ENCODE peak calls at places on chromosomes 3 and 15, in seven cellular contexts. J, W, X, Q, C, Z and V are unnamed samples.

GRCh38 chr3:106819445-106819844 is 557.8 kb upstream of the CCDC54 start:
- DNase-seq in Z (no peak), Q (no peak), W (no peak), C (no peak), X (no peak), J (no peak), V (no peak)

GRCh38 chr3:172644258-172644657 is 66.6 kb downstream of the NCEH1 start:
- DNase-seq in X (no peak), C (no peak), Q (no peak), J (no peak), Z (no peak), W (no peak), V (no peak)

GRCh38 chr15:70036585-70037343 is 61.0 kb downstream of the TLE3 start:
- DNase-seq in C (no peak), Q (no peak), X (peak), Z (no peak), J (no peak), W (no peak), V (no peak)

GRCh38 chr3:160168290-160168689 is 56.9 kb upstream of the C3orf80 start:
- DNase-seq in Z (no peak), Q (no peak), W (no peak), J (no peak), C (no peak), X (no peak), V (no peak)

GRCh38 chr3:137768361-137769320 is 4.5 kb downstream of the SOX14 start:
- DNase-seq in Q (no peak), J (no peak), C (no peak), W (no peak), Z (no peak), X (no peak), V (no peak)

GRCh38 chr3:30694668-30695067 is 88.3 kb downstream of the TGFBR2 start:
- DNase-seq in X (no peak), W (no peak), J (no peak), C (no peak), Q (no peak), Z (no peak), V (no peak)

GRCh38 chr15:99052205-99052604 is 44.6 kb upstream of the PGPEP1L start:
- DNase-seq in X (no peak), Q (no peak), C (no peak), W (no peak), Z (no peak), J (no peak), V (no peak)

GRCh38 chr15:35622641-35623340 is 76.8 kb upstream of the DPH6 start:
- DNase-seq in J (no peak), X (no peak), Q (no peak), C (no peak), Z (no peak), W (no peak), V (no peak)

GRCh38 chr3:18900994-18901393 is 247.3 kb upstream of the KCNH8 start:
- DNase-seq in Z (peak), W (no peak), X (no peak), Q (no peak), C (no peak), J (no peak), V (no peak)

GRCh38 chr3:138297059-138297607 is 32.5 kb downstream of the NME9 start:
- DNase-seq in C (no peak), J (no peak), Z (no peak), Q (no peak), W (no peak), X (no peak), V (no peak)

GRCh38 chr15:72902245-72902928 is 118.8 kb upstream of the ADPGK start:
- DNase-seq in C (no peak), Z (peak), Q (peak), J (peak), W (no peak), X (peak), V (peak)

GRCh38 chr15:59140422-59141226 is 35.7 kb downstream of the CCNB2 start:
- DNase-seq in Q (no peak), W (no peak), C (no peak), X (peak), Z (no peak), J (peak), V (no peak)

GRCh38 chr3:150917941-150918340 is 12.7 kb upstream of the MINDY4B start:
- DNase-seq in Q (no peak), X (no peak), W (no peak), C (no peak), Z (no peak), J (no peak), V (no peak)

GRCh38 chr3:197186887-197187588 is 111.4 kb downstream of the DLG1 start:
- DNase-seq in X (no peak), J (peak), C (peak), W (no peak), Q (no peak), Z (no peak), V (no peak)

GRCh38 chr15:63501256-63502089 is 2.9 kb upstream of the USP3 start:
- DNase-seq in C (peak), Q (peak), W (peak), Z (peak), X (peak), J (peak), V (no peak)

GRCh38 chr3:173275740-173276139 is 121.8 kb upstream of the NLGN1 start:
- DNase-seq in J (no peak), Q (no peak), C (no peak), Z (no peak), W (no peak), X (no peak), V (no peak)